ENCODE peak calls at places on chromosomes 6 and 20, in five cellular contexts. C is astrocyte, J is Peyer's patch, T is fibroblast of mammary gland, G is IMR-90. U is an unnamed sample.

GRCh38 chr6:42984924-42985475 is 630 bp downstream of the PPP2R5D start:
- DNase-seq in C (no peak), J (no peak), T (no peak), G (no peak), U (no peak)

GRCh38 chr6:164106345-164106769 is 691.8 kb downstream of the QKI start:
- DNase-seq in C (peak; percentile 22), J (no peak), T (peak; percentile 14), G (no peak), U (no peak)

GRCh38 chr20:41095110-41095969 is 42.0 kb upstream of the PLCG1 start:
- DNase-seq in C (peak; percentile 19), J (peak; percentile 37), T (peak; percentile 71), G (peak; percentile 67), U (no peak)

GRCh38 chr6:94501546-94501945 is 1075.8 kb upstream of the MANEA start:
- DNase-seq in C (no peak), J (no peak), T (no peak), G (no peak), U (no peak)

GRCh38 chr6:121627761-121628160 is 192.3 kb downstream of the GJA1 start:
- DNase-seq in C (no peak), J (no peak), T (peak; percentile 43), G (no peak), U (no peak)

GRCh38 chr20:16803965-16804792 is 56.0 kb downstream of the OTOR start:
- DNase-seq in C (peak; percentile 11), J (no peak), T (peak; percentile 37), G (peak; percentile 48), U (no peak)

GRCh38 chr6:47260021-47260420 is 49.7 kb downstream of the TNFRSF21 start:
- DNase-seq in C (no peak), J (no peak), T (no peak), G (no peak), U (no peak)

GRCh38 chr6:117776441-117776840 is 101.2 kb downstream of the NUS1 start:
- DNase-seq in C (peak; percentile 10), J (no peak), T (peak; percentile 4), G (peak; percentile 1), U (no peak)

GRCh38 chr20:6381887-6382286 is 259.1 kb upstream of the FERMT1 start:
- DNase-seq in C (peak; percentile 11), J (no peak), T (no peak), G (peak; percentile 44), U (no peak)

GRCh38 chr6:77926198-77926752 is 273.4 kb downstream of the MEI4 start:
- DNase-seq in C (no peak), J (no peak), T (no peak), G (no peak), U (peak; percentile 11)

GRCh38 chr20:22795897-22796296 is 211.5 kb upstream of the FOXA2 start:
- DNase-seq in C (peak; percentile 91), J (peak; percentile 16), T (peak; percentile 98), G (peak; percentile 99), U (no peak)

GRCh38 chr6:135179920-135180457 is 1.1 kb upstream of the MYB start:
- DNase-seq in C (peak; percentile 11), J (no peak), T (peak; percentile 19), G (peak; percentile 46), U (no peak)

GRCh38 chr6:11298651-11299420 is 66.4 kb upstream of the NEDD9 start:
- DNase-seq in C (peak; percentile 13), J (no peak), T (no peak), G (no peak), U (no peak)

GRCh38 chr6:139542351-139542750 is 167.9 kb upstream of the CITED2 start:
- DNase-seq in C (no peak), J (no peak), T (no peak), G (no peak), U (no peak)

GRCh38 chr20:59082981-59083380 is 40.4 kb upstream of the PRELID3B start:
- DNase-seq in C (peak; percentile 70), J (no peak), T (peak; percentile 11), G (peak; percentile 77), U (no peak)

GRCh38 chr20:57124800-57125399 is 141.5 kb downstream of the BMP7 start:
- DNase-seq in C (no peak), J (no peak), T (no peak), G (no peak), U (no peak)

GRCh38 chr6:128395596-128395995 is 124.8 kb downstream of the PTPRK start:
- DNase-seq in C (no peak), J (no peak), T (no peak), G (no peak), U (no peak)

GRCh38 chr6:39080246-39080875 is 31.8 kb downstream of the GLP1R start:
- DNase-seq in C (no peak), J (no peak), T (no peak), G (no peak), U (no peak)

GRCh38 chr20:29756664-29757063 is 1500.8 kb upstream of the DEFB115 start:
- DNase-seq in C (no peak), J (no peak), T (no peak), G (no peak), U (no peak)

GRCh38 chr6:44404715-44405099 is 17.2 kb downstream of the CDC5L start:
- DNase-seq in C (no peak), J (no peak), T (no peak), G (no peak), U (no peak)

GRCh38 chr20:10314198-10314597 is 95.6 kb downstream of the SNAP25 start:
- DNase-seq in C (peak; percentile 74), J (no peak), T (peak; percentile 89), G (peak; percentile 79), U (no peak)

GRCh38 chr6:34200340-34200971 is 36.2 kb upstream of the HMGA1 start:
- DNase-seq in C (no peak), J (no peak), T (no peak), G (no peak), U (no peak)

GRCh38 chr6:4010682-4011081 is 68.3 kb downstream of the FAM217A start:
- DNase-seq in C (no peak), J (no peak), T (no peak), G (no peak), U (no peak)

GRCh38 chr6:41370488-41371111 is 35.2 kb downstream of the NCR2 start:
- DNase-seq in C (no peak), J (no peak), T (no peak), G (no peak), U (no peak)

GRCh38 chr6:19013011-19013410 is 625.9 kb downstream of the RNF144B start:
- DNase-seq in C (peak; percentile 62), J (no peak), T (peak; percentile 51), G (no peak), U (no peak)

GRCh38 chr20:15061061-15061430 is 723.6 kb upstream of the FLRT3 start:
- DNase-seq in C (no peak), J (no peak), T (no peak), G (no peak), U (no peak)

GRCh38 chr6:110448846-110449544 is 27.4 kb downstream of the SLC22A16 start:
- DNase-seq in C (no peak), J (no peak), T (no peak), G (no peak), U (no peak)

GRCh38 chr6:63347599-63347998 is 27.8 kb upstream of the LGSN start:
- DNase-seq in C (peak; percentile 88), J (no peak), T (peak; percentile 95), G (peak; percentile 93), U (no peak)

GRCh38 chr20:16528078-16528477 is 45.2 kb downstream of the KIF16B start:
- DNase-seq in C (peak; percentile 88), J (no peak), T (peak; percentile 97), G (peak; percentile 96), U (peak; percentile 53)

GRCh38 chr6:41028618-41029486 is 10.2 kb downstream of the UNC5CL start:
- DNase-seq in C (no peak), J (no peak), T (no peak), G (no peak), U (no peak)

GRCh38 chr20:6665161-6665560 is 102.3 kb upstream of the BMP2 start:
- DNase-seq in C (no peak), J (no peak), T (no peak), G (no peak), U (no peak)

DNA sequence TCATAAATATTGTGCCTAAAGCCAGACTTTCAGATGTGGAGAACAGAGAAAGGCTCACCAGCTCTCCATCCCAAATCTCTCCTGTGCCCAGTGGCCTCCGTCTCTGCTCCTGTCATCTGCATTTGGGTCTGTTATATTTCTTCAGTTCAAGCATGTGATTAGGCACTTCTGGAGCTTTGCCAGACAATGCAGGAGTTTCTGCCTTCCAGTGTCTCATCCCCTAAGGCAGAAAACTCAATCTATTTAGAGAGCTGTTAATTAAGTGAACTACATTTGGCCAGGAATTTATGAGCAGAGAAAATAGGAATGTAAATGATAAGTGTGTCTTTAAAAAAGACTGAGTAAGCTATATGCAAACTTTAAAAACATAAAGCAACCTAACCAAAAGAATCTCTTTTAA is 114.1 kb downstream of the ELOVL4 start:
- DNase-seq in C (no peak), J (no peak), T (peak; percentile 7), G (no peak), U (no peak)
- H3K4me3 ChIP-seq in C (no peak overlapping the region), J (no peak overlapping the region), T (no peak overlapping the region), G (no peak overlapping the region), U (no peak overlapping the region)

GRCh38 chr6:6700421-6700820 is 111.9 kb downstream of the LY86 start:
- DNase-seq in C (no peak), J (no peak), T (no peak), G (no peak), U (no peak)

GRCh38 chr6:6700871-6701270 is 112.4 kb downstream of the LY86 start:
- DNase-seq in C (no peak), J (no peak), T (no peak), G (no peak), U (no peak)

GRCh38 chr6:6697620-6698019 is 109.1 kb downstream of the LY86 start:
- DNase-seq in C (no peak), J (no peak), T (no peak), G (no peak), U (no peak)

GRCh38 chr6:6701864-6702263 is 113.3 kb downstream of the LY86 start:
- DNase-seq in C (no peak), J (no peak), T (no peak), G (no peak), U (no peak)

DNA sequence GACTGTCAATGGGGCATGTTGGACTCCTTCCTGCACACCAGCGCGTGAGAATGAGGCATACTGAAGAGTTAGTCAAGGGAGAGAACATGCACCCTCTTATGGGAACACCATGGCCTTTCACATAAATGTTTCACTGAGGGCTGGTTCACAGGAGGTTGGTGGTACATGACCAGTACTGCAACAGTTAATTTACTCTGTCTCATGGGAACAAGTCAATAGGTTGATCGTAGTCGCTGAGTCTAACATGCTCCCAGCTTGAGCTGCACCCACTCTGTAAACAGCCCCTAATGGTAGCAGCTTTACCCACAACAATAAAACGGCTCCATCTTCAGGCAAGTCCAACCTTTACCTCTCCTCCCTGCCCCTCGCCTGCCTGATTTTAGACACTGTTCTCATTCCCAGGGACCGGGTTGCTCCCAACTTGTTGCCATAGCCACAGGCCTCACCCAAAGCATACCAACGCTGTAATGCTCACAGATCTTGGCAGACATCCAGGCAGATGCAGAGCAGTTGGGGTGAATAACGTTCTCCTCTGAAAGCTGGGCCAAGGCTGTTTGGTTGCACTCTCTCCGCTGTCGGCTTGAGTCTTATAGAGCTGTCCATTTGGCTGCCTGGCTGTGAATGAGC is 111.3 kb downstream of the LY86 start:
- DNase-seq in C (peak; percentile 92), J (peak; percentile 31), T (peak; percentile 97), G (peak; percentile 91), U (no peak)
- TF ChIP-seq CTCF in C (no peak), J (no peak), T (no peak), G (no peak), U (peak; percentile 4)

GRCh38 chr6:108564178-108564577 is 3.5 kb downstream of the FOXO3 start:
- DNase-seq in C (peak; percentile 99), J (no peak), T (peak; percentile 99), G (peak; percentile 98), U (no peak)
- H3K4me3 ChIP-seq in C (no peak overlapping the region), J (no peak overlapping the region), T (peak overlapping the region; percentile 92), G (no peak overlapping the region), U (no peak overlapping the region)

GRCh38 chr20:63706852-63707557 is 771 bp downstream of the ARFRP1 start:
- DNase-seq in C (no peak), J (peak; percentile 47), T (peak; percentile 46), G (peak; percentile 35), U (peak; percentile 53)
- TF ChIP-seq CTCF in C (peak; percentile 14), J (peak; percentile 38), T (peak; percentile 10), G (peak; percentile 25), U (peak; percentile 83)